ENCODE peak calls at places on chromosomes 13 and 19, in nine cellular contexts. I, L, T, H, M, C, Z, Q and U are unnamed samples.

GRCh38 chr13:21233086-21233485 is 56.6 kb downstream of the MRPL57 start:
- DNase-seq in M (no peak), T (no peak), Z (no peak), H (no peak), L (no peak), I (no peak), C (no peak), Q (no peak), U (no peak)

GRCh38 chr19:18264428-18264827 is 9.8 kb downstream of the IQCN start:
- DNase-seq in C (no peak), M (no peak), H (no peak), Z (no peak), T (no peak), L (no peak), I (no peak), Q (no peak), U (no peak)

GRCh38 chr13:28854657-28855056 is 34.5 kb downstream of the MTUS2 start:
- DNase-seq in L (no peak), M (peak), Q (peak), C (no peak), T (no peak), H (no peak), I (no peak), Z (no peak), U (no peak)

GRCh38 chr19:13861392-13861713 is 15.6 kb upstream of the NANOS3 start:
- DNase-seq in Z (no peak), Q (no peak), T (peak), M (peak), L (no peak), I (no peak), C (no peak), H (no peak), U (no peak)

GRCh38 chr13:106230450-106230849 is 305.0 kb downstream of the EFNB2 start:
- DNase-seq in L (no peak), M (no peak), I (no peak), Z (no peak), C (no peak), Q (no peak), T (no peak), H (no peak), U (no peak)

GRCh38 chr13:37645181-37645580 is 46.6 kb upstream of the POSTN start:
- DNase-seq in T (no peak), I (no peak), Z (no peak), M (no peak), Q (no peak), H (no peak), L (no peak), C (no peak), U (no peak)

GRCh38 chr13:47019977-47020376 is 123.1 kb upstream of the HTR2A start:
- DNase-seq in H (no peak), Q (no peak), M (no peak), I (no peak), L (no peak), T (no peak), C (no peak), Z (no peak), U (no peak)

GRCh38 chr19:1294688-1295087 is 9.0 kb downstream of the EFNA2 start:
- DNase-seq in T (no peak), I (no peak), Z (no peak), L (no peak), Q (no peak), M (no peak), C (no peak), H (no peak), U (no peak)

GRCh38 chr19:4811328-4812131 is 20.0 kb downstream of the TICAM1 start:
- DNase-seq in I (peak), L (peak), Q (peak), H (peak), Z (peak), T (peak), C (peak), M (peak), U (peak)

GRCh38 chr19:35462476-35462953 is 14.5 kb downstream of the FFAR2 start:
- DNase-seq in Q (no peak), Z (peak), I (no peak), L (no peak), H (no peak), M (no peak), T (peak), C (peak), U (peak)

GRCh38 chr13:110015253-110015652 is 228.9 kb upstream of the IRS2 start:
- DNase-seq in Z (no peak), Q (no peak), L (no peak), H (no peak), C (no peak), I (peak), T (no peak), M (no peak), U (no peak)

GRCh38 chr13:85283408-85283807 is 515.8 kb downstream of the SLITRK6 start:
- DNase-seq in C (no peak), Q (no peak), Z (no peak), L (no peak), I (no peak), T (no peak), M (no peak), H (no peak), U (no peak)

GRCh38 chr19:58543826-58544590 is at the start of gene TRIM28:
- DNase-seq in C (peak), L (no peak), M (peak), Z (peak), H (peak), T (peak), Q (peak), I (no peak), U (peak)

GRCh38 chr19:13051581-13052165 is 51.0 kb downstream of the LYL1 start:
- DNase-seq in C (no peak), Z (peak), M (peak), T (peak), Q (peak), I (peak), L (no peak), H (no peak), U (peak)